ENCODE peak calls at places on chromosomes 11 and 22, in five cellular contexts. J, N, O, Z and A are unnamed samples.
A peak's percentile ranks its signal among the peaks of the same experiment; 100 is the strongest.

GRCh38 chr22:30881361-30882180 is 87.0 kb downstream of the MORC2 start:
- DNase-seq in J (no peak), N (no peak), O (no peak), Z (no peak), A (no peak)

GRCh38 chr11:63586451-63587166 is 23.4 kb upstream of the PLAAT2 start:
- DNase-seq in J (no peak), N (no peak), O (no peak), Z (no peak), A (no peak)

GRCh38 chr22:37749223-37749622 is 52.4 kb downstream of the TRIOBP start:
- DNase-seq in J (no peak), N (no peak), O (no peak), Z (no peak), A (no peak)

GRCh38 chr11:57639321-57640067 is 10.2 kb downstream of the YPEL4 start:
- DNase-seq in J (peak; percentile 18), N (no peak), O (peak; percentile 31), Z (no peak), A (no peak)

GRCh38 chr22:30266445-30267381 is at the start of gene OSM:
- DNase-seq in J (no peak), N (no peak), O (no peak), Z (peak; percentile 82), A (peak; percentile 71)

GRCh38 chr11:126407101-126407521 is 51.6 kb downstream of the ST3GAL4 start:
- DNase-seq in J (no peak), N (no peak), O (no peak), Z (no peak), A (no peak)

GRCh38 chr11:10381730-10382129 is 73.3 kb upstream of the AMPD3 start:
- DNase-seq in J (peak; percentile 47), N (no peak), O (peak; percentile 88), Z (no peak), A (no peak)

GRCh38 chr11:13336246-13336873 is 58.8 kb downstream of the BMAL1 start:
- DNase-seq in J (no peak), N (no peak), O (no peak), Z (no peak), A (no peak)

GRCh38 chr11:100861221-100861620 is 174.1 kb downstream of the ARHGAP42 start:
- DNase-seq in J (no peak), N (no peak), O (no peak), Z (no peak), A (no peak)

GRCh38 chr22:19937616-19938473 is 3.7 kb upstream of the COMT start:
- DNase-seq in J (no peak), N (no peak), O (peak; percentile 21), Z (no peak), A (no peak)

GRCh38 chr11:30786392-30787120 is 200.4 kb upstream of the MPPED2 start:
- DNase-seq in J (no peak), N (no peak), O (no peak), Z (no peak), A (no peak)

GRCh38 chr11:2138436-2139117 is 612 bp downstream of the IGF2 start:
- DNase-seq in J (no peak), N (no peak), O (no peak), Z (no peak), A (no peak)

GRCh38 chr11:2140411-2141400 is 1.5 kb upstream of the IGF2 start:
- DNase-seq in J (no peak), N (no peak), O (no peak), Z (no peak), A (no peak)

GRCh38 chr11:2138075-2138435 is 1.1 kb downstream of the IGF2 start:
- DNase-seq in J (no peak), N (no peak), O (no peak), Z (no peak), A (no peak)

GRCh38 chr11:2139691-2140337 is 625 bp upstream of the IGF2 start:
- DNase-seq in J (no peak), N (no peak), O (no peak), Z (no peak), A (no peak)

GRCh38 chr11:2139118-2139490 is at the start of gene IGF2:
- DNase-seq in J (no peak), N (no peak), O (no peak), Z (no peak), A (no peak)
- H3K4me3 ChIP-seq in J (no peak within 1 kb of the TSS), N (no peak within 1 kb of the TSS), O (no peak within 1 kb of the TSS), Z (peak within 1 kb of the TSS; percentile 37), A (peak within 1 kb of the TSS; percentile 50)

GRCh38 chr22:22193923-22194322 is 50.7 kb upstream of the VPREB1 start:
- DNase-seq in J (no peak), N (no peak), O (no peak), Z (no peak), A (no peak)

GRCh38 chr22:22196018-22196533 is 48.5 kb upstream of the VPREB1 start:
- DNase-seq in J (no peak), N (no peak), O (no peak), Z (no peak), A (no peak)

GRCh38 chr22:22196833-22197477 is 47.6 kb upstream of the VPREB1 start:
- DNase-seq in J (no peak), N (no peak), O (no peak), Z (no peak), A (no peak)

GRCh38 chr22:22194931-22195264 is 49.7 kb upstream of the VPREB1 start:
- DNase-seq in J (no peak), N (no peak), O (no peak), Z (no peak), A (no peak)

DNA sequence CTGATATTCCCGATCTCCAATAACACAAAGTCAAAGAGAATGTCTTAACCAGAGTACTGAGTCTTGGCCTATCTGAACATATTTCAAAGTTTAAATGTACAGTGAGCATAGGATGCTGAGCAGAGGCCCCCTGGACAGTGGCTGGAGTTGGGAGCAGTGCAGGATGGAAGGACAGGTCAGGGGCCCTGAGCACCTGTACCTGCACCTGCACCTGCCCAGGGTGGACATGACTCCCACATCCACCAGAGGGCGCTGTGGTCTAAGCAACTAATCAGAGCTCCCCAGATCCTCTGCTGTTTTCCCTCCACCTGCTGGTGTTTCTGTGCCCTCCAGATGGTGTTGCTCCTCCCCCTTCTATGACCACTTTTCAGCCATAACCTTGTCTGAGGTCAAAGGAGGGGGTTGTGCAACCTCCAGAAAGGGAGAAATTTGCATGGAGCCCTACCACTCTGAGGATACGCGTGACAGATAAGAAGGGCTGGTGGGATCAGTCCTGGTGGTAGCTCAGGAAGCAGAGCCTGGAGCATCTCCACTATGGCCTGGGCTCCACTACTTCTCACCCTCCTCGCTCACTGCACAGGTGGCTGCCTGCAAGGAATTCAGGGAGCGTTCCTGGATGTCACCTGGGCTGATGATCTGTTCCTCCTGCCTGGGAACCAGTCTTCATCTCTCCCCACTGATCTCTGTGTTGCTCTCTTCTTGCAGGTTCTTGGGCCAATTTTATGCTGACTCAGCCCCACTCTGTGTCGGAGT is 49.1 kb upstream of the VPREB1 start:
- DNase-seq in J (peak; percentile 57), N (peak; percentile 90), O (peak; percentile 45), Z (no peak), A (no peak)
- H3K4me3 ChIP-seq in J (no peak overlapping the region), N (no peak overlapping the region), O (no peak overlapping the region), Z (no peak overlapping the region), A (no peak overlapping the region)

DNA sequence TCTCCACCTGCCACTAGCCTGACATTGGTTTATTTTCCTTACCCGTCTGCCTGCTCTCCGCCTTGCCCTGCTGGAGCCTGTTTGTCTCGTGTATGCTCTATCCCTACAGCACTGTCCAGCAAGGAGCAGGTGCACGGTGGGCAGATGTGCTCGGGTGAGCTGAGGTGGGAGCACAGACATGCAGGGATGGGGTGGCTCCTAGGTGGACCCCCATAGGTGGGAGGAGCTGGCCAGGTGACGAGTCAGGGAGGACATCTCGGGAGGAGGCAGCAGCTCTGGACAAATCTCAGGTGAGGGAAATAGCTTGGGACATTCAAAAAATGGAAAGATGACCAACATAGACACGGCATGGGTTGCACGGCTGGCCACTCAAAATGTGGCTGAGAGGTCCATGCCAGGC is 89.2 kb upstream of the SHANK2 start:
- DNase-seq in J (no peak), N (no peak), O (no peak), Z (no peak), A (no peak)
- H3K4me3 ChIP-seq in J (no peak overlapping the region), N (no peak overlapping the region), O (no peak overlapping the region), Z (no peak overlapping the region), A (no peak overlapping the region)

GRCh38 chr22:27798526-27799333 is 2.8 kb downstream of the MN1 start:
- DNase-seq in J (no peak), N (no peak), O (peak; percentile 49), Z (no peak), A (no peak)

GRCh38 chr22:27795053-27795452 is 6.5 kb downstream of the MN1 start:
- DNase-seq in J (no peak), N (no peak), O (no peak), Z (no peak), A (no peak)

GRCh38 chr22:27797793-27798525 is 3.6 kb downstream of the MN1 start:
- DNase-seq in J (no peak), N (no peak), O (no peak), Z (no peak), A (no peak)

GRCh38 chr22:27796118-27796517 is 5.4 kb downstream of the MN1 start:
- DNase-seq in J (no peak), N (no peak), O (no peak), Z (no peak), A (no peak)

GRCh38 chr22:27796829-27797792 is 4.4 kb downstream of the MN1 start:
- DNase-seq in J (no peak), N (no peak), O (no peak), Z (no peak), A (no peak)
- H3K4me3 ChIP-seq in J (no peak overlapping the region), N (no peak overlapping the region), O (peak overlapping the region; percentile 83), Z (peak overlapping the region; percentile 86), A (peak overlapping the region; percentile 83)

GRCh38 chr11:1569251-1569780 is 2.8 kb downstream of the DUSP8 start:
- DNase-seq in J (no peak), N (no peak), O (no peak), Z (no peak), A (no peak)

GRCh38 chr11:1571760-1572199 is 291 bp downstream of the DUSP8 start:
- DNase-seq in J (no peak), N (no peak), O (no peak), Z (no peak), A (no peak)

GRCh38 chr11:1570896-1571759 is 943 bp downstream of the DUSP8 start:
- DNase-seq in J (no peak), N (no peak), O (no peak), Z (peak; percentile 75), A (no peak)

GRCh38 chr11:1570001-1570453 is 2.0 kb downstream of the DUSP8 start:
- DNase-seq in J (no peak), N (peak; percentile 84), O (no peak), Z (peak; percentile 69), A (no peak)

DNA sequence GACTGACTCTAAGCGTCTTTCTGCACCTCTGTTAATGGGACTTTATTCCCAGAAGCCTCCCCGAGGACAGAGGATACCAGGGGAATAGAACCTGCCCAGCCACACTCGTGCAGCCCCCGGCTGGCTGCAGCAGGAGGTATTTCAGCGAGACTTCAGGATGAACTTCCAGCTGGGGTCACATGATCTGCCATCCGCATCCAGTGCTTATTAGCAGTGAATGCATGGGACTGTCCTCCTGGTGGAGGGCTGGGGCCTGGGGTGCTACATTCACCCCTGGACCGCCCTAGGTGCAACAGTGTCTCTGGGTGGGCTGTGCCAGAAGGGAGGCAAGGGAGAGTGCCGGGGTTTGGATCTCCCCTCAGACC is 1.6 kb downstream of the DUSP8 start:
- DNase-seq in J (no peak), N (no peak), O (no peak), Z (peak; percentile 63), A (no peak)
- H3K4me3 ChIP-seq in J (no peak overlapping the region), N (no peak overlapping the region), O (no peak overlapping the region), Z (peak overlapping the region; percentile 75), A (no peak overlapping the region)